ENCODE peak calls at places on chromosomes 7 and 10, in seven cellular contexts. F is AG09309, U is IMR-90, K is A549, Y is gastrocnemius medialis, L is foreskin fibroblast, B is H9. R is an unnamed sample.

GRCh38 chr7:159096736-159097581 is 47.7 kb downstream of the VIPR2 start:
- DNase-seq in F (no peak), U (no peak), K (no peak), Y (peak), L (no peak), B (peak), R (no peak)

GRCh38 chr7:93043393-93043985 is 74.3 kb downstream of the SAMD9 start:
- DNase-seq in F (peak), U (peak), K (no peak), Y (no peak), L (peak), B (peak), R (peak)

GRCh38 chr10:61313460-61313859 is 139.7 kb downstream of the TMEM26 start:
- DNase-seq in F (peak), U (peak), K (no peak), Y (no peak), L (no peak), B (no peak), R (peak)

GRCh38 chr7:96061844-96062243 is 260.1 kb downstream of the SLC25A13 start:
- DNase-seq in F (no peak), U (no peak), K (no peak), Y (no peak), L (no peak), B (no peak), R (no peak)

GRCh38 chr10:73073627-73074026 is 23.0 kb downstream of the P4HA1 start:
- DNase-seq in F (no peak), U (no peak), K (no peak), Y (no peak), L (no peak), B (no peak), R (no peak)

GRCh38 chr7:131072505-131073091 is 255.1 kb upstream of the MKLN1 start:
- DNase-seq in F (no peak), U (peak), K (peak), Y (no peak), L (no peak), B (peak), R (peak)

GRCh38 chr7:94374231-94374630 is 20.5 kb upstream of the COL1A2 start:
- DNase-seq in F (peak), U (peak), K (no peak), Y (no peak), L (peak), B (peak), R (peak)

GRCh38 chr7:50826371-50827172 is 43.9 kb upstream of the GRB10 start:
- DNase-seq in F (peak), U (peak), K (peak), Y (no peak), L (peak), B (no peak), R (peak)

GRCh38 chr7:150378853-150379589 is at the start of gene ZNF775:
- DNase-seq in F (peak), U (peak), K (peak), Y (peak), L (peak), B (peak), R (peak)

GRCh38 chr7:10282909-10283308 is 690.8 kb upstream of the PHF14 start:
- DNase-seq in F (no peak), U (no peak), K (no peak), Y (no peak), L (no peak), B (no peak), R (no peak)

GRCh38 chr7:11427686-11428273 is 404.2 kb downstream of the THSD7A start:
- DNase-seq in F (peak), U (peak), K (peak), Y (no peak), L (peak), B (no peak), R (peak)

GRCh38 chr7:76269895-76270294 is 32.6 kb upstream of the HSPB1 start:
- DNase-seq in F (no peak), U (no peak), K (no peak), Y (no peak), L (no peak), B (no peak), R (no peak)

GRCh38 chr10:3424102-3424803 is 251.7 kb upstream of the PITRM1 start:
- DNase-seq in F (no peak), U (no peak), K (no peak), Y (peak), L (no peak), B (no peak), R (peak)

GRCh38 chr10:18505719-18506118 is 145.7 kb downstream of the NSUN6 start:
- DNase-seq in F (no peak), U (peak), K (no peak), Y (no peak), L (no peak), B (no peak), R (no peak)

GRCh38 chr10:50506861-50507573 is 116.7 kb downstream of the SGMS1 start:
- DNase-seq in F (no peak), U (no peak), K (no peak), Y (no peak), L (no peak), B (no peak), R (no peak)

GRCh38 chr7:137667633-137668387 is 179.0 kb downstream of the DGKI start:
- DNase-seq in F (peak), U (peak), K (peak), Y (no peak), L (peak), B (no peak), R (peak)

GRCh38 chr7:107580716-107581383 is 804 bp downstream of the BCAP29 start:
- DNase-seq in F (no peak), U (no peak), K (no peak), Y (no peak), L (no peak), B (no peak), R (no peak)

GRCh38 chr7:4856336-4857056 is 5.3 kb downstream of the PAPOLB start:
- DNase-seq in F (no peak), U (no peak), K (no peak), Y (no peak), L (no peak), B (no peak), R (no peak)

GRCh38 chr10:124996127-124996853 is 54.4 kb downstream of the ZRANB1 start:
- DNase-seq in F (no peak), U (no peak), K (no peak), Y (no peak), L (no peak), B (no peak), R (no peak)

GRCh38 chr10:87066865-87067264 is 27.8 kb downstream of the GLUD1 start:
- DNase-seq in F (no peak), U (no peak), K (no peak), Y (no peak), L (no peak), B (no peak), R (no peak)

GRCh38 chr7:118627467-118627866 is 403.0 kb downstream of the ANKRD7 start:
- DNase-seq in F (no peak), U (no peak), K (no peak), Y (no peak), L (no peak), B (no peak), R (no peak)

GRCh38 chr10:130708465-130708864 is 572.3 kb downstream of the GLRX3 start:
- DNase-seq in F (no peak), U (no peak), K (no peak), Y (no peak), L (no peak), B (no peak), R (no peak)

GRCh38 chr10:130713105-130713504 is 576.9 kb downstream of the GLRX3 start:
- DNase-seq in F (no peak), U (no peak), K (no peak), Y (no peak), L (no peak), B (no peak), R (no peak)

GRCh38 chr10:130709415-130709814 is 573.2 kb downstream of the GLRX3 start:
- DNase-seq in F (no peak), U (no peak), K (no peak), Y (no peak), L (no peak), B (no peak), R (no peak)

GRCh38 chr10:130711072-130711471 is 574.9 kb downstream of the GLRX3 start:
- DNase-seq in F (no peak), U (no peak), K (no peak), Y (no peak), L (no peak), B (peak), R (no peak)

GRCh38 chr10:130707389-130707979 is 571.3 kb downstream of the GLRX3 start:
- DNase-seq in F (no peak), U (no peak), K (no peak), Y (no peak), L (no peak), B (peak), R (no peak)
- TF ChIP-seq CTCF in F (no peak), U (no peak), K (no peak), Y (no peak), L (no peak), B (peak), R (no peak)

GRCh38 chr10:119289227-119289925 is 82.0 kb downstream of the GRK5 start:
- DNase-seq in F (no peak), U (no peak), K (no peak), Y (no peak), L (no peak), B (no peak), R (no peak)

GRCh38 chr10:119288574-119289001 is 81.2 kb downstream of the GRK5 start:
- DNase-seq in F (no peak), U (no peak), K (no peak), Y (no peak), L (no peak), B (no peak), R (no peak)

GRCh38 chr10:119292968-119293367 is 85.6 kb downstream of the GRK5 start:
- DNase-seq in F (no peak), U (no peak), K (no peak), Y (no peak), L (no peak), B (no peak), R (no peak)

GRCh38 chr10:119291223-119291900 is 84.0 kb downstream of the GRK5 start:
- DNase-seq in F (no peak), U (no peak), K (no peak), Y (no peak), L (no peak), B (no peak), R (no peak)

DNA sequence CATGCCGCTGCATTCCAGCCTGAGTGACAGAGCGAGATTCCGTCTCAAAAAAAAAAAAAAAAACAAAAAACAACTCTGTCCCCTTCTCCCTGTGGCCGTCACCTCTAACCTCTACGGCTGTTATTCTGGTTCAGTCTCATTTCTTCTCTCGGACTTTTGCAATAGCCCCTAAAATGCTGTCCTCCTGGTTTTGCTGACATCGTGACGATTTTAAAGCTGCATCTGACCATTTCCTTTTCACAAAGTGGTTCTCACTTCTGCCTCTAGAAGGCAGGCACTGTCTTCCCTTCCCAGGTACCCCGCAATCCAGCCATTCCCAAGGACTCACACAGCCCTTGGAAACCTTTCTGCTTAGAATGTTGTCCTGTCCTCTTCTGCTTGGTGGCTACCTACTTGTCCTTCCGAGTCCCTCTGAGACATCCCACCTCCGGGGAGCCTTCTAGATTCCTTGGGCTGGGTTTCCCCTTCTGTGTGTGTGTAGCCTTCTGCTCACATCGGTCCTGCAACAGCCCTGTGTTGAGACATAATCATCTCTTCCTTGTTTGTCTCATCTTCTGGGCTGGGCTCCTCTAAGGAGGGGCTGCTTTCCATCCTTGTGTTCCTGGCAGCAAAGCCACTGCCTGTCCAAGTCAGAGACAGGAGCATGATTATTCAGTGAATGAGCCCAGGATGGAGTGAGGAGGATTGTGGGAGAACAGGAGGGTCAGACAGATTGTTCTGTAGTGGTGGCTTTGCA is 83.1 kb downstream of the GRK5 start:
- DNase-seq in F (no peak), U (no peak), K (no peak), Y (no peak), L (no peak), B (no peak), R (no peak)
- TF ChIP-seq CTCF in F (peak), U (no peak), K (peak), Y (no peak), L (peak), B (peak), R (no peak)

GRCh38 chr10:123236122-123236521 is 81.9 kb downstream of the BUB3 start:
- DNase-seq in F (no peak), U (no peak), K (no peak), Y (no peak), L (no peak), B (no peak), R (no peak)
- TF ChIP-seq CTCF in F (no peak), U (no peak), K (no peak), Y (no peak), L (no peak), B (peak), R (no peak)

DNA sequence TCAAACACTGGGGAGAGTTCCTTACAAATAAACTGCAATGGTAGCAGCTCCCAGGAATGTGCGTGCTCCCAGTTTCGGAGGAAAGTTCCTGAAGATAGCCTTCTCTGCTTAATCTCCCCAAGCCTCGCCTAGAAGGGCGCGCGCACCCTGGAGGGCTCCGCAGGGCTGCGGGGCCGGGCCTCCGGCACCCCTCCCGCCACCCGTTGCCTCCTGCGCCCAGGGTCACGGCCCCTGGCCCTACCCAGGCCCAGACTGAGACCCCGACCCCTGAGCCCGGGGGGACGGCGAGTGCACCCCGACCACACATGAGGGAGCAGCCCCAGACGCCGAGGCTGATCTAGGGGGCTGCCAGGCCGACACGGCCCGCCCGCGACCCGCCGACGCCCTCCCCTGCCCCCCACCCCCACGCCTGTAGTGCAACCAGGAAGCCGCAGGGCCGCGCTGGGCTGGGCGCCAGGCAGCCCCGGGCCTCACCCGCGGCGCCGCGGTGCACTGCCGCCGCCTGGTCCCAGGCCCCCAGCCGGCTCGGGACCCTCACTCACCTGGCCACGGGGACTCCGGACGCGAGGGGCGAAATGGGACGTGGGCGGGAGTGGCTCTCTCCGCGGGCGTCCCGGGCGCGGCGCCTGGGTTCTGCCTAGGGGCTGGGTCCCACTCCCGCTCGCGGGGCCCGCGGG is 398 bp downstream of the ANXA11 start:
- DNase-seq in F (no peak), U (peak), K (no peak), Y (no peak), L (no peak), B (no peak), R (peak)
- TF ChIP-seq CTCF in F (no peak), U (no peak), K (no peak), Y (peak), L (no peak), B (no peak), R (no peak)

GRCh38 chr10:117969592-117969991 is 77.1 kb downstream of the RAB11FIP2 start:
- DNase-seq in F (no peak), U (no peak), K (no peak), Y (no peak), L (no peak), B (no peak), R (no peak)

GRCh38 chr10:117965984-117966383 is 80.8 kb downstream of the RAB11FIP2 start:
- DNase-seq in F (no peak), U (no peak), K (no peak), Y (no peak), L (no peak), B (no peak), R (no peak)

GRCh38 chr10:117970962-117971361 is 75.8 kb downstream of the RAB11FIP2 start:
- DNase-seq in F (no peak), U (no peak), K (no peak), Y (no peak), L (no peak), B (peak), R (no peak)

GRCh38 chr10:117967149-117967548 is 79.6 kb downstream of the RAB11FIP2 start:
- DNase-seq in F (no peak), U (no peak), K (no peak), Y (no peak), L (no peak), B (no peak), R (no peak)

DNA sequence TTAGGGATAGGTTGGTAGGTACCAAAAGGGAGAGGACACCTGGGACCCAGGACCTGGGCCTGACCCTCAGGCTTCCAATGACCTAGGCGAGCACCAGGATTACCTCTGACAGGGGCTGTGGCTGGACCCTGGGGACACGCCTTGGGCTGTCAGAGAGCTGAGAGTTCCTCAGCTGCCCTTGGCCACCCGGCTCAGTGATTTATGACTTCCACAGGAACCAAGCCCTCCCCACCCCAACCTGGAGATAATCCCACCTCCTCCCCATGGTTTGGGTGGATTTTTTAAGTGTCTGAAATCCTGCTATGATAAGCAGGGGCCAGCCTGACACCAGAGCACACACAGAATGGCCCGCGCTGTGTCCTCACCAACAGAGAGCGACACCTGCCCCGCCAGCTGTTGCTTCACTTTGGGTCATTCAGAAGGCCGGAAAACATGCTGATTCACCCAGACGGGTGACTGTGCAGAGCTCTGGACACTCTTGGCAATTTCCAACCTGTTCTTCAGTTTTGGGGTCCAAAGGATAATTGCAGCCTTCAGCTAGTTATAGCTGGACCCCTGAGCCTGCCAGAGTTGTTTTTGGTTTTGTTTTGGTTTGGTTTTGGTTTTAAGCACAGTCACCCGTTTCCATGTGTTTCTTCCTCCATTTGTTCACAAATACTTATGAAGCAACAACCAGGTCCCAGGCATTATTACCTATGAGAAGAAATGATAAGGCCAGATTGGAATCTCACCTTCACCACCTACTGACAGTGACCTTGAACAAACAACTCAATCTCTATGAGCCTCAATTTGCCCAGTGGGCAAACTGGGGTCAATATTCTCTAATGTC is 78.2 kb downstream of the RAB11FIP2 start:
- DNase-seq in F (no peak), U (no peak), K (no peak), Y (no peak), L (no peak), B (no peak), R (no peak)
- TF ChIP-seq CTCF in F (no peak), U (no peak), K (no peak), Y (no peak), L (no peak), B (no peak), R (no peak)

GRCh38 chr10:85851300-85851699 is 515.3 kb downstream of the GRID1 start:
- DNase-seq in F (no peak), U (no peak), K (no peak), Y (no peak), L (no peak), B (no peak), R (peak)
- TF ChIP-seq CTCF in F (no peak), U (no peak), K (no peak), Y (no peak), L (no peak), B (no peak), R (no peak)

GRCh38 chr7:153832160-153832559 is 220.0 kb upstream of the DPP6 start:
- DNase-seq in F (no peak), U (no peak), K (no peak), Y (no peak), L (no peak), B (no peak), R (no peak)
- TF ChIP-seq CTCF in F (no peak), U (no peak), K (no peak), Y (no peak), L (no peak), B (no peak), R (no peak)

GRCh38 chr10:100970914-100971811 is 1.9 kb downstream of the SEMA4G start:
- DNase-seq in F (no peak), U (no peak), K (peak), Y (no peak), L (no peak), B (no peak), R (no peak)
- TF ChIP-seq CTCF in F (no peak), U (no peak), K (no peak), Y (no peak), L (no peak), B (no peak), R (no peak)

DNA sequence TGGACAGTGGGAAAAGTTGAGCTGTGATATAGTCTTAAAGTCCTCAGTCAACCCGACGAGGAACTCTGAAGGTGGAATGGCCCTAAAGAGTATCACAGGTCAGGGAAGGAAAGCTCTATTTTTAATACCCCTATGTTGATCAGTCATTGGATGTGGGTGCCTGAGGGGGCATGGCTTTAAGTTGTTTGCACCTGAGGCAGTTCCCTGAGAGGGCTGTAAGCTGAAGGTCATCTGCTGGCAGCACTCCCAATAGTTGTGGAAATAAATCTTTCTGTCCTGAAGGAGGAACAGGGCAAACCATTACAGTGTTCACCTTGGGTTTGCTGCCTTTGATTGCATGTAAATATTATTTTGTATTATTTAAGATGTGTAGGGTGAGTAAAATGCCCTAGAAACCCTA is 17.8 kb upstream of the C1GALT1 start:
- DNase-seq in F (no peak), U (no peak), K (no peak), Y (no peak), L (no peak), B (no peak), R (no peak)
- TF ChIP-seq CTCF in F (no peak), U (no peak), K (no peak), Y (no peak), L (no peak), B (no peak), R (no peak)

DNA sequence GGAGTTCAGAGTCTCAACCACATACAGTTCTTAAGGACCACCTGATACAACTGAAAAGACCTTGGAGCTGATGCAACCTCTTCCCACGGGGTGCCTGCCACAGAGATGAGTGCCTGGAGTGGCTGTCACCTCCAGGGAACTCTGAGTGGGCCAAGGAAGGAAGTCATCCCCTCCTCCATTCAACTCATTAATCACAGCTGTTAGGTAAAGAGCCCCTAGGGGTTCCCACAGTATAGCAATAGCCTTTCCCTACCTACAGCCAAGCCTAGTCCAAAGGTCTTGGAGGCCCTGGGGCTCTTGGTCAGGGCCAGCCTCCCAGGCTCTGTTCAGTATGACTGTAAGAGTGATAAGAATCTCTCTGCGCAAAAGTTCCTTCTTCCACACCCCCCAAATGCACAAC is 70.4 kb upstream of the NFE2L3 start:
- DNase-seq in F (no peak), U (no peak), K (no peak), Y (no peak), L (no peak), B (no peak), R (no peak)
- TF ChIP-seq CTCF in F (no peak), U (no peak), K (no peak), Y (no peak), L (no peak), B (peak), R (no peak)